ENCODE peak calls at places on chromosomes 1 and 21, in four cellular contexts. V is SK-N-SH, Q is BE2C, X is body of pancreas. R is an unnamed sample.

GRCh38 chr1:221634606-221635005 is 107.3 kb downstream of the DUSP10 start:
- DNase-seq in V (no peak), Q (no peak), X (no peak), R (no peak)

GRCh38 chr1:92990828-92991227 is 29.6 kb upstream of the DIPK1A start:
- DNase-seq in V (peak), Q (no peak), X (no peak), R (no peak)

GRCh38 chr1:3418600-3418999 is 35.9 kb upstream of the ARHGEF16 start:
- DNase-seq in V (no peak), Q (no peak), X (no peak), R (no peak)

GRCh38 chr1:38530957-38531356 is 328.6 kb downstream of the RRAGC start:
- DNase-seq in V (no peak), Q (no peak), X (no peak), R (no peak)

GRCh38 chr1:173410794-173411236 is 66.3 kb upstream of the PRDX6 start:
- DNase-seq in V (no peak), Q (no peak), X (no peak), R (no peak)

GRCh38 chr1:23224721-23225648 is 7.7 kb upstream of the HTR1D start:
- DNase-seq in V (peak), Q (peak), X (no peak), R (peak)

GRCh38 chr1:64854674-64855073 is 109.8 kb downstream of the RAVER2 start:
- DNase-seq in V (no peak), Q (no peak), X (no peak), R (no peak)

GRCh38 chr1:147600119-147601111 is 59.1 kb downstream of the BCL9 start:
- DNase-seq in V (no peak), Q (no peak), X (no peak), R (peak)

GRCh38 chr1:187300093-187300492 is 471.3 kb downstream of the PLA2G4A start:
- DNase-seq in V (peak), Q (no peak), X (no peak), R (no peak)

GRCh38 chr1:108504447-108504846 is 54.3 kb downstream of the NBPF6 start:
- DNase-seq in V (no peak), Q (no peak), X (no peak), R (no peak)

GRCh38 chr1:108142773-108143394 is 57.3 kb downstream of the SLC25A24 start:
- DNase-seq in V (no peak), Q (no peak), X (no peak), R (no peak)

GRCh38 chr1:59367269-59368006 is 70.5 kb downstream of the FGGY start:
- DNase-seq in V (no peak), Q (no peak), X (peak), R (peak)

GRCh38 chr1:209899948-209900347 is 38.1 kb upstream of the SYT14 start:
- DNase-seq in V (peak), Q (peak), X (no peak), R (no peak)

GRCh38 chr21:15003463-15004135 is 61.2 kb downstream of the NRIP1 start:
- DNase-seq in V (no peak), Q (no peak), X (no peak), R (no peak)

GRCh38 chr1:35442737-35443136 is 114.5 kb downstream of the KIAA0319L start:
- DNase-seq in V (no peak), Q (no peak), X (no peak), R (no peak)

GRCh38 chr1:77218477-77219165 is 609 bp downstream of the PIGK start:
- DNase-seq in V (no peak), Q (no peak), X (no peak), R (peak)

GRCh38 chr1:52632732-52633290 is at the start of gene SHISAL2A:
- DNase-seq in V (peak), Q (peak), X (peak), R (no peak)

GRCh38 chr1:23108918-23109533 is 59.6 kb downstream of the LUZP1 start:
- DNase-seq in V (no peak), Q (no peak), X (no peak), R (no peak)

GRCh38 chr1:241557551-241558193 is 25.5 kb downstream of the KMO start:
- DNase-seq in V (no peak), Q (no peak), X (no peak), R (no peak)

GRCh38 chr1:193260925-193261324 is 74.5 kb upstream of the B3GALT2 start:
- DNase-seq in V (no peak), Q (no peak), X (no peak), R (no peak)

GRCh38 chr1:246837418-246838117 is 94.2 kb downstream of the AHCTF1 start:
- DNase-seq in V (no peak), Q (no peak), X (no peak), R (peak)

GRCh38 chr1:227901239-227901905 is 46.4 kb downstream of the WNT9A start:
- DNase-seq in V (no peak), Q (peak), X (peak), R (no peak)

GRCh38 chr1:185483647-185484450 is 166.8 kb upstream of the IVNS1ABP start:
- DNase-seq in V (no peak), Q (no peak), X (no peak), R (peak)

GRCh38 chr1:25477448-25478034 is 46.8 kb downstream of the MACO1 start:
- DNase-seq in V (no peak), Q (no peak), X (no peak), R (no peak)

GRCh38 chr1:30427545-30427944 is 295.8 kb downstream of the MATN1 start:
- DNase-seq in V (no peak), Q (no peak), X (no peak), R (no peak)

GRCh38 chr1:168348146-168348709 is 67.6 kb downstream of the TBX19 start:
- DNase-seq in V (no peak), Q (no peak), X (no peak), R (no peak)

GRCh38 chr1:32874860-32875793 is 4.4 kb upstream of the FNDC5 start:
- DNase-seq in V (no peak), Q (no peak), X (no peak), R (no peak)

GRCh38 chr21:26226724-26227123 is 56.2 kb upstream of the APP start:
- DNase-seq in V (no peak), Q (no peak), X (no peak), R (no peak)

GRCh38 chr1:54894271-54894670 is 7.3 kb upstream of the DHCR24 start:
- DNase-seq in V (no peak), Q (no peak), X (no peak), R (peak)

GRCh38 chr1:214187152-214187900 is 93.6 kb upstream of the SMYD2 start:
- DNase-seq in V (peak), Q (peak), X (no peak), R (no peak)

GRCh38 chr1:183227963-183228649 is 42.0 kb downstream of the LAMC2 start:
- DNase-seq in V (peak), Q (peak), X (peak), R (peak)

DNA sequence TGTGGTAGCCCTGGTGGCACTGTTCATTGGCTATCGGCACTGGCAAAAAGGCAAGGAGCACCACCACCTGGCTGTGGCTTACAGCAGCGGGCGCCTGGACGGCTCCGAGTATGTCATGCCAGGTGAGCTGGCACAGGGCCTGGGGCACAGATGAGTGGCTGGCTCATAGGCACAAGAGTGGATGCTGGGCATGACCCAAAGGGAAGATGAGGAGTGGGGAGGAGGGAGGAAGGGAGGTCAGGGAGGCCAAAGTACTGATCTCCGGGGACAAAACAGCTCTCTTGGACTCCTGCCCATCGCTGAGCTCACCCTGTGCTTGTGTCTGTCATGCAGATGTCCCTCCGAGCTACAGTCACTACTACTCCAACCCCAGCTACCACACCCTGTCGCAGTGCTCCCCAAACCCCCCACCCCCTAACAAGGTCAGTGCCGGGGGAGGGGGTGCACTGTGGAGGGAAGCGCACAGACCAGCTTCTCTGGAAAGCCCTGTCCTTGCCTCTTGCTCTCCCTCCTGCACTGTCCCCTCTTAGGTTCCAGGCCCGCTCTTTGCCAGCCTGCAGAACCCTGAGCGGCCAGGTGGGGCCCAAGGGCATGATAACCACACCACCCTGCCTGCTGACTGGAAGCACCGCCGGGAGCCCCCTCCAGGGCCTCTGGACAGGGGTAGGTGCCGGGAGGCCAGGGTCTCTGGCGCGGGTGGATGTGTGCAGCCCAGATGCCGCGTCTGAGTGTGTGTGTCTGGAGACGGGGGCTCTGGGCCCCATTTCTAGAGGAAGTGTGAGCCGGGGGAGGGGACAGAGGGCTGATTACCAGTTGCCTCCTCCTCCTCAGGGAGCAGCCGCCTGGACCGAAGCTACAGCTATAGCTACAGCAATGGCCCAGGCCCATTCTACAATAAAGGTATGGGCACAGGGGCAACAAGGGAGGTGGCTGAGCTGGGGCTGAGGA is 7.3 kb upstream of the LRRC71 start:
- DNase-seq in V (peak), Q (peak), X (no peak), R (no peak)
- H3K4me3 ChIP-seq in V (no peak), Q (peak), X (no peak), R (no peak)

GRCh38 chr1:180386740-180387367 is 115.5 kb downstream of the ACBD6 start:
- DNase-seq in V (no peak), Q (no peak), X (no peak), R (peak)

GRCh38 chr1:180382326-180383115 is 119.9 kb downstream of the ACBD6 start:
- DNase-seq in V (no peak), Q (no peak), X (no peak), R (peak)

GRCh38 chr1:180384606-180385005 is 117.8 kb downstream of the ACBD6 start:
- DNase-seq in V (no peak), Q (no peak), X (no peak), R (no peak)

GRCh38 chr1:180385144-180385543 is 117.2 kb downstream of the ACBD6 start:
- DNase-seq in V (no peak), Q (no peak), X (no peak), R (no peak)

GRCh38 chr1:180387413-180387812 is 115.0 kb downstream of the ACBD6 start:
- DNase-seq in V (no peak), Q (no peak), X (no peak), R (no peak)
- TF ChIP-seq CTCF in V (no peak), Q (no peak), X (no peak), R (no peak)

GRCh38 chr1:223549740-223550139 is 115.8 kb downstream of the CAPN8 start:
- DNase-seq in V (no peak), Q (no peak), X (no peak), R (no peak)
- H3K4me3 ChIP-seq in V (no peak), Q (no peak), X (no peak), R (no peak)

GRCh38 chr1:153542956-153543737 is 2.4 kb upstream of the S100A5 start:
- DNase-seq in V (no peak), Q (no peak), X (no peak), R (no peak)
- TF ChIP-seq CTCF in V (no peak), Q (no peak), X (no peak), R (no peak)

GRCh38 chr1:151831605-151832004 is at the start of gene RORC:
- DNase-seq in V (no peak), Q (no peak), X (peak), R (no peak)

GRCh38 chr1:151830055-151830454 is 1.5 kb downstream of the RORC start:
- DNase-seq in V (no peak), Q (no peak), X (no peak), R (no peak)

GRCh38 chr1:151829352-151830046 is 2.1 kb downstream of the RORC start:
- DNase-seq in V (no peak), Q (no peak), X (no peak), R (no peak)

GRCh38 chr1:151832318-151832984 is 849 bp upstream of the RORC start:
- DNase-seq in V (peak), Q (peak), X (peak), R (peak)

DNA sequence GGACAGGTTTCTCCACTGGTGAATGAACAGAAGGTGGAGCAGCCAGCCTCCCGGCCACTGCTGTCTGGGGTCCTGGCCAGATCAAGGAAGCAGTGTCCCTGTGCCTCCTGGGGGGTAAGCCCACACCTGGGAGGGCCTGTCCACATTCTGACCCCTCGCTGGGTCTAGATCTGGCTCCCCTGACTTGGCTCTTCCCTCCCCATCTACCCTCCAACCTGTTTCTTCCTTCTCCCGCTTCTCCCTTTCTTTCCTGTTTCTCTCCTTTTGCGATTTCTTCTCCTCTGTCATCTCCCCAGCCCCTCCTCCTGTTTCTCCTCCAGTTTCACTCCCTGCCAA is 378 bp downstream of the RORC start:
- DNase-seq in V (no peak), Q (no peak), X (no peak), R (no peak)
- H3K4me3 ChIP-seq in V (no peak), Q (no peak), X (peak), R (no peak)

GRCh38 chr1:177927021-177927596 is 42.7 kb downstream of the SEC16B start:
- DNase-seq in V (no peak), Q (no peak), X (no peak), R (peak)

GRCh38 chr1:177926201-177926600 is 43.7 kb downstream of the SEC16B start:
- DNase-seq in V (no peak), Q (no peak), X (no peak), R (no peak)

GRCh38 chr1:177932123-177932522 is 37.7 kb downstream of the SEC16B start:
- DNase-seq in V (no peak), Q (no peak), X (no peak), R (no peak)

GRCh38 chr1:177925006-177925405 is 44.9 kb downstream of the SEC16B start:
- DNase-seq in V (no peak), Q (no peak), X (no peak), R (no peak)

GRCh38 chr1:177928194-177928593 is 41.7 kb downstream of the SEC16B start:
- DNase-seq in V (no peak), Q (no peak), X (no peak), R (no peak)
- TF ChIP-seq CTCF in V (no peak), Q (no peak), X (no peak), R (peak)

DNA sequence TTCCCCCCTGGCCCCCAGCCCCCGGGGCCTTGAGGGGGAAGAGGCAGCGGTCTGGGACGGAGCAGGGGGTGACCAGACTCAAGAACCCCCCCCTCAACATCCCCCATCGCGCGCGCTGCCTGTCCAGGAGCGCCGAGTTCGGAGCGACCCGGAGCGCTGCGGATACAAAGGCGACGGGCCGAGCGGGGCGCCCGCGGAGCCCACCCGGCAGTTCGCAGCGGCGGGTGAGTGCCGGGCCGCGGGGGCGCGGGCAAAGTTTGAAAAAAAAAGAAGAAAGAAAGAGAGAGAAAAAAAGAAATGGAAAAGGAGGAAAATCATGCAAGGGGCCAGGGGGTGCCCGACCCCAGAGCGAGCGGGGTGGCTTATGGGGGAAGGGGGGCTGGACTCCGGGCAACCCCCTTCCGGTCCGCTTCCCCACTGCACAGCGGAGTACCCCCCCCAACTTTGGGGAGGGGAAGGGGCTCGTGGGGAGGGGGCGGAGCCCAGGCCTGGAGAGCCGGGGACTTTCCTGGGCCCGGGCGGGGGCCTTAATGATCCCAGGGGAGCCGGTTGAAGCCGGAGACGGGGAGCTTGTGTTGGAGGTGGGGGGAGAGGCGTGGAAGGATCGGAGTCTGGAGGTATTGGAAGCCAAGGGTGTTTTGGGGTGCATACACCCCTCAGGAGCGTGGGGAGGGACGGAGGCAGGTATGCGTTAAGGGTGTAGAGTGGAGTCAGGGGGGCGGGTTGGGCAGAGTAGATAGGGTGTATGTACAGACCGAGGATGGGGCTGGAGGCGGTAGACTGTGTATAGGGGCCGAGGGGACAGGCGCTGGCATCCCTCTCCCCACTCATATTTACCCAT is 502 bp downstream of the VANGL2 start:
- DNase-seq in V (peak), Q (no peak), X (no peak), R (no peak)
- H3K4me3 ChIP-seq in V (peak), Q (peak), X (peak), R (peak)

DNA sequence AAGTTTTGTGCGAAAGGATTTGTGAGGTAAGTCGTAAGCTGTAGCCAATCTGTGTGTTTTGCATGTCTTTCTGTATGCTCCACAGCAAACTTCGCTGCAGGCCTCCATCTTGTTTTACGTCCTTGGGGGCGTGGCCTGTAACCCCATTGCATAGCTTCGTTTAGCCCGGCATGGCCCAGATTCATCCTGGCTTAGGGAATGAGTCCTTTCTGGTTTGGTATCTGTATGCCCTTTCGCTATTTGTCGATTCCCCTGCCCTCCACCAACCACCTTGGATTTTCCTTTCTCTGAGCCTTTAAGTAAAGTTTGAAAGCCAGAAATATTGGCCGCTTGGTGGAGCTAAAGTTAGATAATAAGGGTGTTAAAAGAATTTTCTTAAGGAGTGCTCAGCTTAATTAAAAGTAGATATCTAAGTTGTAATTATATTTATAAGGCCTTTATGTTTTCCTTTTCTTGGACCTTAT is 1.1 kb downstream of the THEM4 start:
- DNase-seq in V (no peak), Q (no peak), X (no peak), R (peak)
- TF ChIP-seq CTCF in V (peak), Q (peak), X (no peak), R (no peak)